ENCODE peak calls at places on chromosomes 12 and 14, in eight cellular contexts. A is esophagus squamous epithelium, P is pons, Z is amygdala, K is caudate nucleus, R is amniotic stem cell, E is left ventricle myocardium inferior, O is NCI-H2171 treated with DMSO at 0.1 percent for 48 hours. C is an unnamed sample.
A peak's percentile ranks its signal among the peaks of the same experiment; 100 is the strongest.

GRCh38 chr12:86710110-86710509 is 453.9 kb upstream of the MGAT4C start:
- DNase-seq in A (no peak), P (no peak), Z (no peak), K (no peak), R (no peak), E (no peak), O (no peak), C (no peak)

GRCh38 chr14:20455355-20456300 is 602 bp downstream of the APEX1 start:
- DNase-seq in A (no peak), P (no peak), Z (peak; percentile 64), K (no peak), R (peak; percentile 96), E (no peak), O (no peak), C (peak; percentile 66)

GRCh38 chr12:48996794-48997718 is 2.1 kb downstream of the DDN start:
- DNase-seq in A (no peak), P (peak; percentile 67), Z (peak; percentile 53), K (no peak), R (no peak), E (peak; percentile 80), O (no peak), C (no peak)

GRCh38 chr12:69161835-69162234 is 77.5 kb upstream of the CPSF6 start:
- DNase-seq in A (no peak), P (no peak), Z (no peak), K (no peak), R (no peak), E (no peak), O (peak; percentile 16), C (no peak)

GRCh38 chr12:58269476-58269875 is 328.1 kb downstream of the ATP23 start:
- DNase-seq in A (no peak), P (no peak), Z (no peak), K (no peak), R (no peak), E (no peak), O (no peak), C (no peak)

GRCh38 chr14:29518335-29518734 is 409.3 kb downstream of the PRKD1 start:
- DNase-seq in A (no peak), P (no peak), Z (no peak), K (no peak), R (no peak), E (no peak), O (peak; percentile 82), C (no peak)

GRCh38 chr12:53193040-53193439 is 12.3 kb upstream of the CSAD start:
- DNase-seq in A (no peak), P (no peak), Z (no peak), K (no peak), R (no peak), E (no peak), O (no peak), C (no peak)

GRCh38 chr12:85057370-85057963 is 21.3 kb downstream of the LRRIQ1 start:
- DNase-seq in A (no peak), P (peak; percentile 46), Z (no peak), K (no peak), R (peak; percentile 10), E (no peak), O (peak; percentile 49), C (no peak)

GRCh38 chr12:113418213-113418879 is 3.8 kb upstream of the SDSL start:
- DNase-seq in A (no peak), P (no peak), Z (no peak), K (no peak), R (no peak), E (no peak), O (no peak), C (no peak)

GRCh38 chr12:41496009-41496408 is 307.9 kb downstream of the PDZRN4 start:
- DNase-seq in A (no peak), P (no peak), Z (no peak), K (no peak), R (no peak), E (no peak), O (no peak), C (no peak)